ENCODE peak calls at places on chromosomes 2 and 18, in six cellular contexts. L, D, I, P, Q and V are unnamed samples.

GRCh38 chr2:46878886-46879285 is 36.7 kb downstream of the MCFD2 start:
- DNase-seq in L (no peak), P (no peak), I (no peak), D (no peak), Q (no peak), V (no peak)

GRCh38 chr18:31637445-31637844 is 45.8 kb downstream of the TTR start:
- DNase-seq in D (no peak), L (no peak), P (no peak), Q (no peak), I (no peak), V (no peak)

GRCh38 chr18:3867768-3868445 is 417.9 kb downstream of the TGIF1 start:
- DNase-seq in Q (no peak), D (no peak), I (no peak), L (no peak), P (no peak), V (no peak)

GRCh38 chr2:226798422-226799210 is 1.0 kb downstream of the IRS1 start:
- DNase-seq in Q (peak; percentile 90), D (no peak), I (peak; percentile 46), P (peak; percentile 34), L (peak; percentile 54), V (no peak)

GRCh38 chr2:113850687-113851086 is 39.2 kb upstream of the ACTR3 start:
- DNase-seq in L (no peak), D (no peak), Q (no peak), P (no peak), I (no peak), V (no peak)

GRCh38 chr18:9474103-9474982 is 970 bp upstream of the RALBP1 start:
- DNase-seq in P (no peak), D (no peak), I (no peak), L (no peak), Q (peak; percentile 75), V (peak; percentile 79)

GRCh38 chr18:74139414-74139813 is 8.2 kb downstream of the FBXO15 start:
- DNase-seq in L (no peak), D (no peak), I (no peak), Q (no peak), P (no peak), V (no peak)

GRCh38 chr2:73823916-73824523 is 4.7 kb upstream of the STAMBP start:
- DNase-seq in D (no peak), I (peak; percentile 12), Q (no peak), L (no peak), P (peak; percentile 18), V (peak; percentile 68)

GRCh38 chr2:195648780-195649179 is 8.2 kb upstream of the SLC39A10 start:
- DNase-seq in D (no peak), P (no peak), I (no peak), Q (no peak), L (no peak), V (no peak)

GRCh38 chr2:160254363-160254762 is 54.3 kb upstream of the ITGB6 start:
- DNase-seq in I (no peak), D (no peak), L (no peak), P (no peak), Q (no peak), V (no peak)

GRCh38 chr2:148990968-148991367 is 47.5 kb upstream of the LYPD6B start:
- DNase-seq in Q (no peak), P (no peak), I (no peak), L (no peak), D (no peak), V (no peak)

GRCh38 chr18:12422936-12423335 is 15.2 kb downstream of the PRELID3A start:
- DNase-seq in Q (no peak), P (no peak), D (no peak), I (no peak), L (no peak), V (no peak)

GRCh38 chr2:38294597-38294996 is 82.5 kb downstream of the ATL2 start:
- DNase-seq in L (no peak), I (no peak), Q (no peak), P (no peak), D (no peak), V (no peak)

GRCh38 chr18:39037925-39038324 is 1472.3 kb upstream of the CELF4 start:
- DNase-seq in L (no peak), I (no peak), P (no peak), Q (no peak), D (no peak), V (no peak)

GRCh38 chr2:160222546-160223281 is 22.6 kb upstream of the ITGB6 start:
- DNase-seq in P (no peak), Q (no peak), I (no peak), L (no peak), D (no peak), V (no peak)

GRCh38 chr2:113857454-113857853 is 32.4 kb upstream of the ACTR3 start:
- DNase-seq in P (no peak), L (no peak), D (no peak), Q (no peak), I (no peak), V (no peak)

GRCh38 chr2:240572141-240573031 is 4.1 kb downstream of the RNPEPL1 start:
- DNase-seq in D (no peak), Q (peak; percentile 78), L (no peak), P (peak; percentile 4), I (no peak), V (no peak)

GRCh38 chr2:168295051-168295450 is 47.7 kb upstream of the STK39 start:
- DNase-seq in L (no peak), Q (no peak), I (no peak), D (no peak), P (no peak), V (no peak)

GRCh38 chr2:17804358-17804757 is 11.9 kb upstream of the MSGN1 start:
- DNase-seq in Q (no peak), I (no peak), L (no peak), P (no peak), D (no peak), V (no peak)

GRCh38 chr2:113977660-113978523 is 88.0 kb downstream of the ACTR3 start:
- DNase-seq in P (no peak), Q (no peak), I (no peak), D (no peak), L (no peak), V (peak; percentile 58)

GRCh38 chr18:50796495-50796894 is 23.3 kb downstream of the MRO start:
- DNase-seq in L (no peak), D (no peak), Q (no peak), P (no peak), I (no peak), V (no peak)

GRCh38 chr18:76005632-76006031 is 489.4 kb downstream of the ZNF516 start:
- DNase-seq in D (no peak), Q (no peak), P (no peak), L (no peak), I (no peak), V (no peak)

GRCh38 chr2:18749912-18750526 is 160.7 kb upstream of the NT5C1B start:
- DNase-seq in L (no peak), D (peak; percentile 37), P (peak; percentile 61), Q (no peak), I (no peak), V (peak; percentile 33)

GRCh38 chr18:59517446-59518171 is 158.5 kb upstream of the LMAN1 start:
- DNase-seq in D (peak; percentile 26), L (no peak), P (peak; percentile 61), I (no peak), Q (no peak), V (peak; percentile 23)

GRCh38 chr2:54557211-54557600 is 101.1 kb downstream of the SPTBN1 start:
- DNase-seq in I (no peak), Q (no peak), D (no peak), P (no peak), L (no peak), V (no peak)

GRCh38 chr2:178205853-178206516 is 11.7 kb downstream of the OSBPL6 start:
- DNase-seq in D (no peak), P (no peak), I (no peak), Q (no peak), L (no peak), V (peak; percentile 71)

GRCh38 chr2:218898109-218898878 is 17.6 kb downstream of the WNT10A start:
- DNase-seq in I (peak; percentile 41), D (peak; percentile 65), L (peak; percentile 28), P (peak; percentile 82), Q (peak; percentile 94), V (peak; percentile 65)

GRCh38 chr2:46297546-46298271 is 502 bp downstream of the EPAS1 start:
- DNase-seq in I (peak; percentile 36), L (no peak), D (peak; percentile 61), P (peak; percentile 56), Q (peak; percentile 94), V (peak; percentile 22)

GRCh38 chr2:3493610-3493997 is 25.7 kb downstream of the ADI1 start:
- DNase-seq in P (no peak), Q (no peak), D (no peak), L (no peak), I (no peak), V (peak; percentile 43)